ENCODE peak calls at places on chromosomes 13 and 19, in four cellular contexts. F, D, S and Y are unnamed samples.

GRCh38 chr13:63497601-63498000 is 2082.0 kb upstream of the PCDH20 start:
- DNase-seq in F (no peak), D (no peak), S (no peak), Y (no peak)

GRCh38 chr13:47484564-47484963 is 516.5 kb downstream of the SUCLA2 start:
- DNase-seq in S (peak), D (no peak), F (no peak), Y (no peak)

GRCh38 chr19:46383846-46384245 is 29.5 kb downstream of the CCDC8 start:
- DNase-seq in S (no peak), D (no peak), F (no peak), Y (no peak)

GRCh38 chr19:1809663-1810062 is 2.4 kb downstream of the ATP8B3 start:
- DNase-seq in F (no peak), D (no peak), S (no peak), Y (no peak)

GRCh38 chr19:48556163-48556562 is 4.2 kb downstream of the SULT2B1 start:
- DNase-seq in S (peak), D (no peak), F (peak), Y (peak)

GRCh38 chr19:40567040-40567749 is 9.5 kb upstream of the SHKBP1 start:
- DNase-seq in F (peak), S (no peak), D (no peak), Y (peak)

GRCh38 chr13:31198524-31198923 is 1.3 kb upstream of the B3GLCT start:
- DNase-seq in D (no peak), F (no peak), S (no peak), Y (no peak)

GRCh38 chr13:114167445-114167844 is 11.6 kb upstream of the CFAP97D2 start:
- DNase-seq in S (peak), F (no peak), D (no peak), Y (no peak)

GRCh38 chr13:105804561-105805190 is 730.8 kb downstream of the EFNB2 start:
- DNase-seq in F (no peak), D (no peak), S (peak), Y (peak)

GRCh38 chr13:25171517-25172302 is at the start of gene AMER2:
- DNase-seq in F (peak), D (no peak), S (peak), Y (peak)

GRCh38 chr13:113853518-113854237 is 10.2 kb downstream of the GAS6 start:
- DNase-seq in D (no peak), F (no peak), S (no peak), Y (peak)

GRCh38 chr13:20828540-20829364 is 55.0 kb upstream of the EEF1AKMT1 start:
- DNase-seq in D (peak), S (no peak), F (peak), Y (no peak)

GRCh38 chr19:53865918-53866696 is 1.6 kb upstream of the MYADM start:
- DNase-seq in F (peak), S (no peak), D (no peak), Y (peak)

GRCh38 chr13:83667606-83668005 is 214.7 kb downstream of the SLITRK1 start:
- DNase-seq in S (no peak), F (no peak), D (no peak), Y (no peak)

GRCh38 chr19:19053508-19054314 is 10.1 kb upstream of the SLC25A42 start:
- DNase-seq in D (peak), S (no peak), F (peak), Y (peak)

GRCh38 chr19:55489711-55490477 is 1.7 kb downstream of the SSC5D start:
- DNase-seq in F (no peak), S (no peak), D (no peak), Y (peak)

GRCh38 chr19:27746691-27747380 is 1466.1 kb downstream of the UQCRFS1 start:
- DNase-seq in S (peak), F (peak), D (no peak), Y (peak)

GRCh38 chr13:113835461-113836274 is 28.2 kb downstream of the GAS6 start:
- DNase-seq in S (peak), F (no peak), D (no peak), Y (peak)

GRCh38 chr13:21934309-21934708 is 263.4 kb downstream of the FGF9 start:
- DNase-seq in S (no peak), F (no peak), D (no peak), Y (no peak)

GRCh38 chr19:3632739-3633558 is 6.4 kb upstream of the CACTIN start:
- DNase-seq in D (no peak), F (no peak), S (no peak), Y (no peak)

GRCh38 chr19:44705502-44706010 is 6.6 kb downstream of the CEACAM16 start:
- DNase-seq in S (no peak), D (no peak), F (no peak), Y (peak)

GRCh38 chr13:39402221-39402620 is 200.8 kb downstream of the LHFPL6 start:
- DNase-seq in F (no peak), D (no peak), S (no peak), Y (no peak)

GRCh38 chr19:10238172-10238783 is 7.1 kb upstream of the S1PR2 start:
- DNase-seq in D (peak), S (no peak), F (no peak), Y (peak)

GRCh38 chr13:77492982-77493381 is 42.5 kb upstream of the SCEL start:
- DNase-seq in S (peak), D (peak), F (no peak), Y (no peak)

GRCh38 chr13:97266328-97266727 is 44.2 kb downstream of the MBNL2 start:
- DNase-seq in D (no peak), S (peak), F (peak), Y (no peak)

GRCh38 chr19:15265849-15266248 is 33.6 kb upstream of the EPHX3 start:
- DNase-seq in F (no peak), D (no peak), S (peak), Y (peak)

GRCh38 chr13:98994080-98994479 is 16.2 kb upstream of the DOCK9 start:
- DNase-seq in F (no peak), D (no peak), S (no peak), Y (no peak)

GRCh38 chr13:40796649-40797048 is 7.2 kb downstream of the SLC25A15 start:
- DNase-seq in F (no peak), D (no peak), S (no peak), Y (no peak)

GRCh38 chr13:33999830-34000605 is 182.1 kb downstream of the RFC3 start:
- DNase-seq in F (no peak), D (no peak), S (peak), Y (no peak)

GRCh38 chr19:17076539-17076919 is 952 bp downstream of the MYO9B start:
- DNase-seq in F (peak), S (no peak), D (peak), Y (no peak)

GRCh38 chr19:17078038-17078919 is 2.7 kb downstream of the MYO9B start:
- DNase-seq in F (no peak), D (no peak), S (no peak), Y (peak)

GRCh38 chr19:17075860-17076538 is 422 bp downstream of the MYO9B start:
- DNase-seq in D (peak), S (no peak), F (peak), Y (peak)

GRCh38 chr19:17078920-17079709 is 3.5 kb downstream of the MYO9B start:
- DNase-seq in D (no peak), F (peak), S (peak), Y (peak)

DNA sequence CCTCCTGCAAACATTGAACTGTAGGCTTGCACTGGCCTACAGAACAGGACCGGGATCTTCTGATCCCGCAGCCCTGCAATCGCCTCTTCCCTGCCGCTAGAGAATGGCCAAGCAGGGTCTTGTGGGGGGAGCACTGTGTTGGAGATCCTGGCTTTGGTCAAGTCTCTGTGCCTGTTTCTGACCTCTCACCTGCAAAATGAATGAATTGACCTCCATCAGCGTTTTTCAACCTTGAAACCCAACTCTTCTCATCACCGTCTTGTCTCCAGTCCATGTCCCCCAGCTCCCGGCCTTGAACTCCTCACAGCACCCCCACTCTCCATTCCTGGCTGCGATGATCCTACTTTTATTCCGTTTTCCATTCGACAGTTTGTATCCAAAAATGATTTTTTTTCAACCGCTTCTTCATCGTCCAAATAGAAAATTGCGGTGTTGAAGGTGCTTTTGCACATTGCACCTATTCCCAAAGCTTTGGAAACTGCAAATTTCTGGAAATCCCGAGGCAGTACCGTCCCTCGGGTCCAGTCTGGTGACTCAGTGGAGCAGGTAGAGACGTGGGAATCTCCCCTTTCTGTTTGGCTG is 2.0 kb downstream of the MYO9B start:
- DNase-seq in S (no peak), F (no peak), D (no peak), Y (no peak)
- H3K4me3 ChIP-seq in S (peak), F (no peak), D (peak), Y (peak)

DNA sequence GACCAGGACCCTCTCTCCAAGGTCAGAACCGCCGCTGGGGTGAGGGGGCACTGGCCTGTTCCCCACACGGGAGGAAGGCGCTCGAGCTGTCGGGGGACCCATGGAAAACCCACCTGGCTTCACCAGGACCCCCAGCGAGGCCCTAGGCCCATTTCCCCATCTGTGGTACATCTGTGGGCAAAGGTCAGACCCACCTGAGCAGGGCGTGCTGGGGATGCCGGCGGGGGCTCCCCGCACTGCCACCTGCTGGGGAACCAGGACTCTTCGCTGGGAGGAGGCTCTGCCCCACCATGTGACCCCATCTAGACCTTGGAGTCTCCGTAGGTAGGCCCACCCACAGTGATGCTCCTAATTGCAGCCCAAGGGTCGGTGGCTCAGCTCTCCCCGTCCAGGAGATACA is 511 bp downstream of the WDR88 start:
- DNase-seq in F (peak), S (no peak), D (no peak), Y (peak)
- TF ChIP-seq CTCF in F (peak), S (peak), D (peak), Y (no peak)

GRCh38 chr19:5949792-5950305 is 28.1 kb downstream of the RANBP3 start:
- DNase-seq in S (no peak), D (peak), F (no peak), Y (peak)
- H2AFZ ChIP-seq in S (no peak), D (no peak), F (no peak), Y (no peak)

GRCh38 chr19:58009666-58010301 is 7.2 kb upstream of the ZNF606 start:
- DNase-seq in F (peak), S (peak), D (no peak), Y (peak)
- H3K4me3 ChIP-seq in F (peak), S (peak), D (no peak), Y (peak)

GRCh38 chr19:49861541-49862410 is 5.6 kb downstream of the PNKP start:
- DNase-seq in S (no peak), F (no peak), D (no peak), Y (no peak)
- TF ChIP-seq CTCF in S (no peak), F (no peak), D (no peak), Y (no peak)

GRCh38 chr13:57633950-57634828 is 2.6 kb downstream of the PCDH17 start:
- DNase-seq in S (peak), D (no peak), F (peak), Y (peak)
- H2AFZ ChIP-seq in S (peak), D (no peak), F (no peak), Y (no peak)

DNA sequence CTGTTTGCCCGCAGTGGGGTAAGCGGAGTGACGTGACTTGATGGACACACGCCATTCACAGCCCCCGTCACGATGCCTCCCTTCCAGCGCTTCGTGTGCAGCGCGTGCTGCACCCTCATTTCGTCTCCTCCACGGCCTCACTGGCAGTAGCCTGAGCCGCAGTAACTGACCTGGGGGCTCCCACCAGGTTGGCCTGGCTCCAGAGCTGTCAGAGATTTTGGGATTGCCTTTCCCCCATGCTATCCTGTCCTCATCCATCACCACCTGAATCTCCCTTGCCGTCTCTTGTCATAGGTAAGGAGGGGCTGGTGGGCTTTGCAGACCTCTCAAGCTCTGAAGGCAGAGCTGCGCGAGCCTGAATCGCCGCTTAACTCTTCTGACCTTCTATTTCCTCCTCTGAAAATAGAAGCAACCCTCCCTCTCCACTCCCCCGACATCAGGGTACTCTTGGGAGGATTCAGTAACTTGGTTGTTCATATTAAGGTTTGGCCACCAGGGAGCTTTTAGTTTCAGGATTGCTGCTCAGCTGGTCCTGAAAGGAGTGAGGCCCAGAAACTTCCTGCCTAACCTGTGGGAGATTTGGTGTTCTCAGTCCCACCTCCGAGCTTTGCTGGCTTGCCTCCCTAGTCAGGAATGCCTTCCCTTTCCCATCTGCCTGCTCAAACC is 27.9 kb downstream of the SIGLEC5 start:
- DNase-seq in D (no peak), S (no peak), F (no peak), Y (no peak)
- H3K4me3 ChIP-seq in D (no peak), S (no peak), F (no peak), Y (no peak)

DNA sequence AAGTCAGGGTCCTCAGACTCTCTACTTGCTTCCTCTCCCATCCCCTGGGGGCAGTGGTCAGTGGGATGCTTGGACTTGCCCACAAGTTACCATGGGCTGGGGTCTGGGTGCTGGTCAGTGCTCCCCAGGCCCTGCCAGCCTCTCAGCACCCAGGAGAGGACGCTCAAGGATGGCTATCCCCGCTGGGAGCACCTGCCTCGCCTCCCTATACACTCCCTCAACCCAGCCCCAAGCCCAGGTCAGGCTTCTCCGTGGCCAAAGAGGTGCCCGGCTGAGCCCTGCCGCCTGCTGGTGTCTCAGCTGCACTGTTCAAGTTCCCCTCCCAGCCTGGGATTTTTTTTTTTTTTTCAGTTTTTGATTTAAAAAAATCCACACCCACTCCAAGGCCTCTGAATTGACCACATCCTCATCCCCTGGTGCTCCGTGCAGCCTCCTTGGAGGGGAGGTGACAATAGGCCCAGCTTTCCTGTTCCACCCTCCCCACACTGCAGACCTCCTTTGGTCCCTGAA is 10.8 kb downstream of the F2RL3 start:
- DNase-seq in F (peak), D (peak), S (no peak), Y (peak)
- TF ChIP-seq CTCF in F (peak), D (peak), S (peak), Y (peak)